ENCODE peak calls at places on chromosomes 1 and 21, in seven cellular contexts. Z is pancreas; C is Jurkat, Clone E6-1; D is aorta; W is kidney epithelial cell; R is colonic mucosa; G is uterus. Y is an unnamed sample.

GRCh38 chr1:37795340-37796110 is 1.9 kb downstream of the MANEAL start:
- DNase-seq in C (no peak), G (peak; percentile 41), D (peak; percentile 88), W (no peak), Z (peak; percentile 69), R (peak; percentile 78), Y (peak; percentile 13)

GRCh38 chr1:201916649-201917249 is 28.1 kb downstream of the SHISA4 start:
- DNase-seq in W (peak; percentile 71), R (peak; percentile 71), C (no peak), D (peak; percentile 94), Z (peak; percentile 45), G (peak; percentile 92), Y (no peak)

GRCh38 chr1:46747683-46748288 is 28.9 kb upstream of the EFCAB14 start:
- DNase-seq in Z (no peak), W (no peak), G (no peak), C (peak; percentile 47), D (no peak), R (peak; percentile 66), Y (peak; percentile 45)

GRCh38 chr1:8529901-8530300 is 212.0 kb downstream of the SLC45A1 start:
- DNase-seq in R (no peak), G (no peak), Z (no peak), C (no peak), W (no peak), D (no peak), Y (no peak)

GRCh38 chr21:32021319-32022027 is 148.7 kb downstream of the HUNK start:
- DNase-seq in D (peak; percentile 86), C (no peak), W (no peak), R (peak; percentile 41), Z (peak; percentile 85), G (peak; percentile 31), Y (peak; percentile 59)

GRCh38 chr1:228276361-228276831 is 68.6 kb downstream of the OBSCN start:
- DNase-seq in W (no peak), G (no peak), Z (peak; percentile 41), D (peak; percentile 75), R (no peak), C (no peak), Y (no peak)

GRCh38 chr1:209207701-209208286 is 375.7 kb upstream of the CAMK1G start:
- DNase-seq in Z (peak; percentile 56), C (no peak), R (peak; percentile 47), D (peak; percentile 91), W (peak; percentile 25), G (peak; percentile 51), Y (peak; percentile 58)

GRCh38 chr1:61083014-61083798 is 845 bp downstream of the NFIA start:
- DNase-seq in W (no peak), C (no peak), R (no peak), G (peak; percentile 36), Z (peak; percentile 46), D (peak; percentile 79), Y (no peak)

GRCh38 chr1:234845097-234845660 is 235.2 kb upstream of the IRF2BP2 start:
- DNase-seq in C (peak; percentile 67), R (no peak), W (no peak), G (no peak), D (no peak), Z (no peak), Y (no peak)

GRCh38 chr1:212034516-212035122 is 738 bp downstream of the INTS7 start:
- DNase-seq in W (no peak), D (no peak), R (no peak), Z (no peak), G (no peak), C (no peak), Y (no peak)

GRCh38 chr1:221284028-221284427 is 404.8 kb downstream of the HLX start:
- DNase-seq in C (peak; percentile 55), Z (no peak), D (no peak), W (peak; percentile 60), R (no peak), G (no peak), Y (no peak)

GRCh38 chr1:236401698-236402097 is 7.6 kb downstream of the EDARADD start:
- DNase-seq in D (no peak), R (no peak), W (no peak), Z (no peak), G (no peak), C (no peak), Y (no peak)

GRCh38 chr1:181073638-181074037 is 14.9 kb upstream of the IER5 start:
- DNase-seq in R (no peak), D (no peak), W (no peak), G (no peak), Z (no peak), C (no peak), Y (no peak)

GRCh38 chr1:246161626-246162025 is 345.5 kb downstream of the SMYD3 start:
- DNase-seq in D (no peak), C (no peak), R (no peak), Z (no peak), W (no peak), G (no peak), Y (no peak)

GRCh38 chr1:232996143-232996542 is 45.7 kb downstream of the NTPCR start:
- DNase-seq in C (no peak), D (no peak), R (no peak), W (no peak), G (no peak), Z (no peak), Y (no peak)

GRCh38 chr1:232991238-232991637 is 40.8 kb downstream of the NTPCR start:
- DNase-seq in R (no peak), W (no peak), C (no peak), G (no peak), D (no peak), Z (no peak), Y (no peak)

GRCh38 chr1:232995189-232995588 is 44.8 kb downstream of the NTPCR start:
- DNase-seq in G (no peak), W (no peak), R (no peak), Z (no peak), D (no peak), C (no peak), Y (no peak)

GRCh38 chr1:232992227-232992626 is 41.8 kb downstream of the NTPCR start:
- DNase-seq in W (no peak), C (no peak), R (no peak), Z (no peak), D (no peak), G (no peak), Y (peak; percentile 38)

DNA sequence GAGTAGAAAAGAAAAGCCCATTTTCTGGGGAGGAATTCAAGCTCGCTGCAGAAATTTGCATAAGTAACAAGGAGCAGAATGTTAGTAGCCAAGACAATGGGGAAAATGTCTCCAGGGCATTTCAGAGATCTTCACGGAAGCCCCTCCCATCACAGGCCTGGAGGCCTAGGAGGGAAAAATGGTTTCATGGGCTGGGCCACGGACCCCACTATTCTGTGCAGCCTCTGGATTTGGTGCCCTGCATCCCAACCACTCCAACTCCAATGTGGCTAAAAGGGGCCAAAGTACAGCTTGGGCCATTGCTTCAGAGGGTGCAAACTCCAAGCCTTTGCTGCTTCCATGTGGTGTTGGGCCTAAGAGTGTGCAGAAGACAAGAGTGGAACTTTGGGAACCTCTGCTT is 43.1 kb downstream of the NTPCR start:
- DNase-seq in C (no peak), D (no peak), R (no peak), W (no peak), G (no peak), Z (no peak), Y (no peak)
- H3K4me3 ChIP-seq in C (no peak overlapping the region), D (no peak overlapping the region), R (no peak overlapping the region), W (no peak overlapping the region), G (no peak overlapping the region), Z (no peak overlapping the region), Y (no peak overlapping the region)

DNA sequence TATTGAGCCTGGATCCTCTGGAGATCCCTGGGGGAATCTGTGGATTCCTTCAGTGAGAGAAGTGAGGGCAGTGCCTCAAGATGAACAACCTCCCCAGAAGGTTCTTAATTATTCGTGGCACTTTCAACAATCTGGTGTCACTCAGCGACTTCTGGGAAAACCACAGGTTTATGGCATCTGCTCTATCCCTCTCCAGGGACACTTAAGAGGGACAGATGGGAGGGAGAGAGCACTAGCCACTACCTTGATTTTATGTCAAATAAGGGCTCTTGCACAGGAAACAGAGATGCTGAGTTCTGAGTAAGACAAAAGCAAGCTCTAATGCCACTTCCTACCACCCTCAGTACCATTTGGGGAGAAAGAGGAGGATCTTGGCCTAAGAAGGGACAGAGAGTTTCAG is 21.2 kb upstream of the CHI3L1 start:
- DNase-seq in C (no peak), W (no peak), D (no peak), R (no peak), Z (no peak), G (no peak), Y (no peak)
- H3K4me3 ChIP-seq in C (no peak overlapping the region), W (no peak overlapping the region), D (no peak overlapping the region), R (no peak overlapping the region), Z (no peak overlapping the region), G (no peak overlapping the region), Y (no peak overlapping the region)

DNA sequence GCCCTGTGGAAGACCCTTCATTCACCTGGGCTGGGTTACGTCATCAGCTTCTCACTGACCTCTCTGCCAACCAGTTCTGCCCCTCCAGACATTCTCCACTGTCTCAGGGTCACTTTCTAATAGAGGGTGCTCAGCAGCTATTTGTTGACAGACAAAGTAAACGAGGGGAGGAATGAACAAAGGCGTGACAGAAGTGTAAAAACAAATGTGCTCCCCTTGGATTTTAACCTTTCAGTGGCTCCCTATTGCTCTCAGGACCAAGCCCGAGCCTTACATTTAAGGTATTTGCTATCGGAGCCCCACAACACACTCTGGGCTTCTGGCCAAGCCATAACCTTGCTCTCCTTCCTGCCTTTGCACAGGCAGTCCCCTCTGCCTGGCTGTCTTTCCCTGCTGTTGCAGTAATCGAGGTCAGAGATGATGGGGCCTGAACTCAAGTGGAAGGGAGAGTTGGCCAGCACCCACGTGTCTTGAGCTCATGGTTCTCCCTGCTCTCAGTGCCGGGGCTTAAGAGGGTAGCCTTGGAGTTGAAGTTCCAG is 9.3 kb upstream of the MARCKSL1 start:
- DNase-seq in Z (peak; percentile 58), W (no peak), C (no peak), G (no peak), D (no peak), R (no peak), Y (no peak)
- H3K4me3 ChIP-seq in Z (no peak overlapping the region), W (no peak overlapping the region), C (no peak overlapping the region), G (no peak overlapping the region), D (no peak overlapping the region), R (no peak overlapping the region), Y (no peak overlapping the region)

DNA sequence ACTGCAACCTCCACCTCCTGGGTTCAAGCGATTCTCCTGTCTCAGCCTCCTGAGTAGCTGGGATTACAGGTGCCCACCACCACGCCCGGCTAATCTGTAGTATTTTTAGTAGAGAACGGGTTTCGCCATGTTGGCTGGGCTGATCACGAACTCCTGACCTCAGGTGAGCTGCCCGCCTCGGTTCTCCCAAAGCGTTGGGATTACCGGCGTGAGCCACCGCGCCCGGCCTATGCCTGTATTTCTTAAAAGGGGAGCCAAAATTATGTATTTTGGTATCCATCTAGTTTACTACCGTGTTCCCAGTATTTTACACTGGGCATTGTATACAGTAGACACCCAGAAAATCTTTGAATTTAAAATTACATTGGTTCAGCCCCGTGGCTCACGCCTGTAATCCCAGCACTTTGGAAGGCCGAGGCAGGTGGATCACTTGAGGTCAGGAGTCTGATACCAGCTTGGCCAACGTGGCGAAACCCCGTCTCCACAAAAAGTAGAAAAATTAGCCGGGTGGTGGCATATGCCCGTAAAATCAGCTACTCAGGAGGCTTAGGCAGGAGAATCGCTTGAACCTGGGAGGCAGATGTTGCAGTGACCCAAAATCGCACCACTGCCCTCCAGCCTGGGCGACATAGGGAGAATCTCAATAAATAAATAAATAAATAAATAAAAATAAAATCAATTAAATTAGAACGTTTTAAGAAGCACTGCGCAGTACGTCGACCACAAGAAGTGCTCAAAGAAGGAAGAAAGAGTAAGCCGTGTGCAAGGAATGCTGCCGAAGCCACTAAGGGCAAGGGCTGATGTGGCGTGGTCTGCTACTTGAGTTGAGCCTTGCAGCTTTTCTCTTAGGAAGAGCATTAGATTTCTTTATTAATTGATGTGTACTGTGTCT is 1.5 kb upstream of the THRAP3 start:
- DNase-seq in C (no peak), W (no peak), D (no peak), R (no peak), Z (no peak), G (no peak), Y (no peak)
- H3K4me3 ChIP-seq in C (peak overlapping the region; percentile 91), W (peak overlapping the region; percentile 69), D (no peak overlapping the region), R (peak overlapping the region; percentile 81), Z (no peak overlapping the region), G (peak overlapping the region; percentile 57), Y (peak overlapping the region; percentile 87)